ENCODE peak calls at places on chromosomes 5 and 9, in seven cellular contexts. J, H, F, L, D, A and P are unnamed samples.
A peak's percentile ranks its signal among the peaks of the same experiment; 100 is the strongest.

GRCh38 chr5:38678079-38678478 is 121.6 kb upstream of the LIFR start:
- DNase-seq in J (no peak), H (no peak), F (no peak), L (no peak), D (no peak), A (no peak), P (no peak)

GRCh38 chr5:178839319-178839704 is 20.4 kb upstream of the ZNF354B start:
- DNase-seq in J (peak; percentile 58), H (peak; percentile 85), F (no peak), L (peak; percentile 66), D (peak; percentile 76), A (no peak), P (peak; percentile 20)

GRCh38 chr9:28503573-28503972 is 930.3 kb upstream of the C9orf72 start:
- DNase-seq in J (no peak), H (no peak), F (no peak), L (no peak), D (no peak), A (no peak), P (no peak)

GRCh38 chr5:54746346-54746745 is 228.8 kb downstream of the SNX18 start:
- DNase-seq in J (no peak), H (no peak), F (no peak), L (no peak), D (no peak), A (no peak), P (no peak)

GRCh38 chr5:11177993-11178711 is 417.1 kb upstream of the DAP start:
- DNase-seq in J (no peak), H (no peak), F (no peak), L (no peak), D (no peak), A (no peak), P (no peak)

GRCh38 chr5:72937517-72938061 is 18.3 kb upstream of the FCHO2 start:
- DNase-seq in J (no peak), H (no peak), F (no peak), L (no peak), D (no peak), A (no peak), P (no peak)

GRCh38 chr9:134253596-134254205 is 72.6 kb upstream of the RXRA start:
- DNase-seq in J (no peak), H (no peak), F (no peak), L (no peak), D (no peak), A (no peak), P (no peak)

GRCh38 chr9:124735121-124735520 is 36.0 kb downstream of the NR6A1 start:
- DNase-seq in J (no peak), H (no peak), F (no peak), L (no peak), D (no peak), A (peak; percentile 48), P (no peak)

GRCh38 chr9:134493471-134494272 is 147.9 kb upstream of the COL5A1 start:
- DNase-seq in J (no peak), H (no peak), F (peak; percentile 4), L (no peak), D (no peak), A (no peak), P (peak; percentile 82)

GRCh38 chr5:150137997-150138396 is 17.6 kb downstream of the PDGFRB start:
- DNase-seq in J (no peak), H (no peak), F (peak; percentile 55), L (no peak), D (no peak), A (peak; percentile 33), P (no peak)

GRCh38 chr5:150136290-150136689 is 19.4 kb downstream of the PDGFRB start:
- DNase-seq in J (no peak), H (no peak), F (no peak), L (no peak), D (no peak), A (no peak), P (no peak)

GRCh38 chr5:150138551-150139265 is 16.9 kb downstream of the PDGFRB start:
- DNase-seq in J (peak; percentile 60), H (peak; percentile 45), F (peak; percentile 55), L (peak; percentile 67), D (peak; percentile 72), A (peak; percentile 86), P (no peak)

GRCh38 chr5:150136841-150137167 is 18.8 kb downstream of the PDGFRB start:
- DNase-seq in J (no peak), H (no peak), F (no peak), L (no peak), D (no peak), A (no peak), P (no peak)

DNA sequence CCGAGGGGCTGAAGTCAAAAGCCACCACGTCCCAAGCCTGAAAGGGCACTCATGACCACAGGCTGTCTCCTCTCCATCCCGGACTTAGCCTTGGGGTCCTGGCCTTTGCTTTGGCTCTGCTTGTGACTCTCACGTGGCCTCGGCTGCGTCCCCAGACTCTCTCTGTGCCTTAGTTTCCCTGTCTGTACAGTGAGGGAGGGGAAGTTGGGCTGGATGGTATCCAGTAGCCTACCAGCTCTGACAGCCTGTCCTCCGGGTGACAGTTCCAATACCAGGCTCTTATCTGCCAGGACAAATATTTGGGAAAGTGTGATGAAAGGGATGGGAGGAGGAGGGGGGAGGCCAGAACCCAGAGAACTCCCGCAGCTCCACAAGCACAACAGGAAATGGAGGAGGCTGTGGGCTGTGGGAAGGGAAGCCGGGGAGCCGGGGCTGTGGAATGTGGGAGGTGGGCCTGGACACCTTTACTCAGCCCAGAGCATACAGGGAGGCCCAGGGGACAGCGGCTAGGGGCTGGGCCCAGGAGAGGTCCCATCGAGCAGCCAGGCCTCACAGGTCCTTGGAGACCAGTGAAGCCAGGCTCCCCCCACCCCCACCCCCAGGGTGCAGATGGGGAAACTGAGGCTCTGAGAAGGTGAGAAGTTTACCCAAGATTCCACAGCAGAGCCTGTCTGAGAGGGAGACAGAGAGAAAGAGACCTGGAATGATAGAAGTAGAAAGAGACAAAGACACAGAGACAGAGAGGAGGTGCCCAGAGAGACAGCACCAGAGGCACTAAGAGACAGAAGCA is 18.3 kb downstream of the PDGFRB start:
- DNase-seq in J (no peak), H (no peak), F (no peak), L (peak; percentile 38), D (no peak), A (peak; percentile 63), P (no peak)
- TF ChIP-seq POLR2A in J (no peak), H (no peak), F (no peak), L (no peak), D (no peak), A (no peak), P (no peak)

GRCh38 chr5:78362220-78362619 is 1.8 kb downstream of the SCAMP1 start:
- DNase-seq in J (no peak), H (no peak), F (no peak), L (no peak), D (no peak), A (peak; percentile 12), P (no peak)
- H3K4me3 ChIP-seq in J (peak overlapping the region; percentile 94), H (no peak overlapping the region), F (no peak overlapping the region), L (no peak overlapping the region), D (no peak overlapping the region), A (no peak overlapping the region), P (no peak overlapping the region)

DNA sequence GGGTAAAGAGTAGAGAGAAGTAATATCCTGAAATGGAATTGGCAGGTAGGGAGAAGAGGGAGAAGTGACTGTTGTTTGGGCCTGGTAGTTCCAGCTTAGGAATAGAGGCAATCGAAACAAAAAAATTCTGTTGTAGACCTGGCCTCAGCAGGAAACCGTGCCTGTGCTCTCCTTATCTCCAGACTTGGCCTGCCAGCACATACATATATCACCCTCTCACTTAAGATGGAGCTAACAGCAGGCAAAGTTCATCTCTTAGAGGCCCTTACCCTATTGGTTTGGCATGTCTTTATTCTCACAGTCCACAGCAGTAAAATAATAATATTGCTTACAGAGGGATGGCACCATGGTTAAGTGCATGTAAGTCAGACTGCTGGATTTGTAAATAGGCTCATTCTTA is 19.6 kb upstream of the TNC start:
- DNase-seq in J (no peak), H (no peak), F (no peak), L (no peak), D (no peak), A (no peak), P (no peak)
- TF ChIP-seq CTCF in J (no peak), H (no peak), F (no peak), L (no peak), D (no peak), A (no peak), P (no peak)

DNA sequence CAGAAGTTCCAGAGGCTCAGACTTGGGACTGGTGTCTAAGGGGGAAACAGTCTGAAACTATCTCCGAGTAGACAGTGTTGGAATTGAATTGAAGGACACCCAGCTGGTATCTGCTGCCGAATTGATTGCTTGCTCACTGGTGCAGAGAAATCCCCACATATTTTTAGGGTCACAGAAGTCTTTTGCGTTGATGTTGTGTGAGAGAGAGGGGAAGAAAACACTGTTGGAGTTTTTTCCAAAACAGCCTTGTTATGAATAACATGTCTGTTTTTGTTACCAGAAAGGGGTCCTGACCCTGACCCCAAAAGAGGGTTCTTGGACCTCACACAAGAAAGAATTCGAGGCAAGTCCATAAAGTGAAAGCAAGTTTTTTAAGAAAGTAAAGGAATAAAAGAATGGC is 81.3 kb downstream of the ALDH7A1 start:
- DNase-seq in J (no peak), H (no peak), F (no peak), L (no peak), D (no peak), A (no peak), P (no peak)
- TF ChIP-seq POLR2A in J (no peak), H (no peak), F (no peak), L (no peak), D (no peak), A (no peak), P (no peak)

DNA sequence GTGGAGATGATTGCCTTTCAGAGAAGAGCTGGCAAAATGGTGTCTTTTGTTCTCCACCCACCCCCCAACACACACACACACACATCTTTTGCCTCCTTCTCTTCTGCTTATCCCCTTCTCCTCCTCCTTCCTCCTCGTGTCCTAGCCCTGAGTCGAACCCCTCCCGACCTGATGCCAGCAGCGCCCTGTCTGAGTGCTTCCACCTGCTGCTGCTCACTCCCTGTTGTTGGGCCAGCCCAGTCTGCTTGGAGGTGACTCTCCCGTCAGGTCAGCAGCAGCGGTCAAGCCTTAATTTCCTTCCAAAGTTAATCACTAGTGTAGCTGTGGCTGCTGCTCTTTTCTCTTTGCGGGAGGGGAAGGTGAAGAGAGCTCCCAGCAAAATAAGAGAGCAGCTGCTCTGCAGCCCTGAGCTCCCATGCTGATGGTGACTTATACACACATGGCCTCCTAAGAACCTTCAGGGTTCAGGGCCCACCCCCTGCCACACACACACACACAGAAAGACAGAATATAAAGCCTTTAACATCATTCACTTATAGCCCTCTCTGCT is 43.8 kb downstream of the GAS1 start:
- DNase-seq in J (no peak), H (no peak), F (no peak), L (no peak), D (no peak), A (no peak), P (no peak)
- H3K4me3 ChIP-seq in J (peak overlapping the region; percentile 43), H (no peak overlapping the region), F (no peak overlapping the region), L (peak overlapping the region; percentile 6), D (no peak overlapping the region), A (no peak overlapping the region), P (no peak overlapping the region)